ENCODE peak calls at places on chromosomes 3 and 15, in nine cellular contexts. K is heart left ventricle; J is stimulated activated CD4-positive, alpha-beta T cell treated with anti-CD3 and anti-CD28 coated beads, Interleukin-12 subunit alpha, Interleukin-12 subunit beta, amount 100 ng/mL, for 4 hours; I is neural progenitor cell; F is HFFc6; M is HuH-7; H is EL; O is NCI-H2029; G is A549. W is an unnamed sample.

GRCh38 chr15:40988157-40988556 is 34.9 kb downstream of the CHAC1 start:
- DNase-seq in K (no peak), J (no peak), I (no peak), F (no peak), M (no peak), H (no peak), O (no peak), G (no peak), W (no peak)

GRCh38 chr3:112378989-112379692 is 46.2 kb downstream of the CD200 start:
- DNase-seq in K (no peak), J (no peak), I (no peak), F (no peak), M (no peak), H (peak), O (no peak), G (no peak), W (no peak)

GRCh38 chr3:45187597-45188210 is 38.4 kb downstream of the TMEM158 start:
- DNase-seq in K (no peak), J (no peak), I (no peak), F (no peak), M (no peak), H (no peak), O (no peak), G (no peak), W (no peak)

GRCh38 chr3:81425198-81425868 is 336.1 kb downstream of the GBE1 start:
- DNase-seq in K (no peak), J (no peak), I (no peak), F (peak), M (no peak), H (peak), O (no peak), G (no peak), W (no peak)

GRCh38 chr3:42556089-42556632 is 25.6 kb downstream of the SEC22C start:
- DNase-seq in K (no peak), J (no peak), I (no peak), F (no peak), M (no peak), H (no peak), O (peak), G (no peak), W (no peak)

GRCh38 chr15:78909791-78910228 is 35.0 kb downstream of the CTSH start:
- DNase-seq in K (no peak), J (no peak), I (peak), F (peak), M (peak), H (peak), O (no peak), G (peak), W (peak)

GRCh38 chr3:56238299-56238698 is 230.0 kb downstream of the ERC2 start:
- DNase-seq in K (no peak), J (no peak), I (no peak), F (no peak), M (no peak), H (no peak), O (no peak), G (no peak), W (no peak)

GRCh38 chr15:64222573-64223361 is 59.9 kb upstream of the PPIB start:
- DNase-seq in K (no peak), J (no peak), I (no peak), F (no peak), M (no peak), H (no peak), O (no peak), G (no peak), W (peak)

GRCh38 chr3:126156468-126156867 is 23.9 kb downstream of the ALDH1L1 start:
- DNase-seq in K (no peak), J (no peak), I (no peak), F (no peak), M (no peak), H (no peak), O (no peak), G (peak), W (peak)

GRCh38 chr3:8993331-8993730 is 30.1 kb upstream of the RAD18 start:
- DNase-seq in K (no peak), J (no peak), I (no peak), F (no peak), M (no peak), H (no peak), O (no peak), G (no peak), W (no peak)

GRCh38 chr3:12143949-12144504 is 14.7 kb downstream of the TIMP4 start:
- DNase-seq in K (peak), J (no peak), I (no peak), F (no peak), M (no peak), H (peak), O (no peak), G (no peak), W (no peak)

GRCh38 chr3:130850044-130850797 is 43.7 kb upstream of the ATP2C1 start:
- DNase-seq in K (no peak), J (peak), I (no peak), F (no peak), M (no peak), H (no peak), O (peak), G (peak), W (peak)

GRCh38 chr15:92091155-92091734 is 237.7 kb downstream of the SLCO3A1 start:
- DNase-seq in K (peak), J (no peak), I (peak), F (no peak), M (peak), H (peak), O (peak), G (peak), W (peak)

GRCh38 chr3:56694852-56695563 is 11.9 kb upstream of the TASOR start:
- DNase-seq in K (no peak), J (no peak), I (no peak), F (no peak), M (no peak), H (no peak), O (no peak), G (no peak), W (no peak)

GRCh38 chr15:73941044-73941443 is 14.8 kb downstream of the LOXL1 start:
- DNase-seq in K (peak), J (no peak), I (no peak), F (peak), M (no peak), H (peak), O (no peak), G (peak), W (no peak)

GRCh38 chr3:183981990-183982658 is 35.6 kb downstream of the ABCC5 start:
- DNase-seq in K (no peak), J (no peak), I (no peak), F (no peak), M (no peak), H (no peak), O (no peak), G (no peak), W (no peak)